ENCODE peak calls at places on chromosome 5, in six cellular contexts. W is HT1080, U is AG08395, F is NCI-H774, T is hepatic stellate cell, C is cardiac fibroblast. L is an unnamed sample.

GRCh38 chr5:36751881-36752280 is 124.7 kb upstream of the NIPBL start:
- DNase-seq in W (no peak), U (no peak), T (no peak), F (no peak), C (no peak), L (no peak)

GRCh38 chr5:119411935-119412623 is 40.2 kb upstream of the HSD17B4 start:
- DNase-seq in F (peak), C (peak), W (peak), U (peak), T (peak), L (peak)

GRCh38 chr5:24777392-24777791 is 132.6 kb upstream of the CDH10 start:
- DNase-seq in F (no peak), T (no peak), W (no peak), C (no peak), U (no peak), L (no peak)

GRCh38 chr5:143629871-143630658 is 181.9 kb upstream of the HMHB1 start:
- DNase-seq in W (peak), F (no peak), C (peak), U (no peak), T (no peak), L (peak)

GRCh38 chr5:149217802-149218153 is 53.9 kb upstream of the AFAP1L1 start:
- DNase-seq in F (no peak), T (no peak), U (no peak), C (no peak), W (no peak), L (no peak)

GRCh38 chr5:5523066-5523505 is 100.6 kb downstream of the ICE1 start:
- DNase-seq in T (no peak), U (no peak), C (peak), F (no peak), W (peak), L (peak)

GRCh38 chr5:34038430-34038829 is 4.6 kb downstream of the C1QTNF3 start:
- DNase-seq in U (no peak), F (no peak), W (no peak), T (no peak), C (no peak), L (no peak)

GRCh38 chr5:88746438-88746882 is 136.5 kb downstream of the MEF2C start:
- DNase-seq in W (no peak), C (no peak), T (no peak), U (no peak), F (no peak), L (no peak)

GRCh38 chr5:158979749-158980521 is 119.8 kb downstream of the EBF1 start:
- DNase-seq in W (peak), C (peak), U (peak), F (peak), T (no peak), L (peak)

GRCh38 chr5:96247097-96247675 is 185.9 kb downstream of the PCSK1 start:
- DNase-seq in F (no peak), T (no peak), W (no peak), U (peak), C (peak), L (peak)

L was measured in kidney tubule cell.